ENCODE peak calls at places on chromosome 5, in ten cellular contexts. One of them, this sample, is unnamed.

GRCh38 chr5:179623906-179624741 is 653 bp upstream of the HNRNPH1 start:
- DNase-seq in Right ventricle myocardium superior: no peak
- DNase-seq in kidney: no peak
- DNase-seq in right cardiac atrium: peak; percentile 48
- DNase-seq in C1 segment of cervical spinal cord: peak; percentile 56
- DNase-seq in cardiac fibroblast: peak; percentile 90
- DNase-seq in T-cell: no peak
- DNase-seq in A549: no peak
- DNase-seq in T-helper 2 cell treated with Interferon-gamma antibody and Interleukin-4, amounts not matched to agents 5 μg/mL and 100 μg/mL, for 36 hours: peak; percentile 71
- DNase-seq in Kasumi-1: peak; percentile 58
- DNase-seq in this sample: no peak

GRCh38 chr5:81936750-81937149 is 35.1 kb upstream of the ATG10 start:
- DNase-seq in Kasumi-1: no peak
- DNase-seq in kidney: no peak
- DNase-seq in T-cell: no peak
- DNase-seq in Right ventricle myocardium superior: no peak
- DNase-seq in right cardiac atrium: no peak
- DNase-seq in A549: no peak
- DNase-seq in C1 segment of cervical spinal cord: no peak
- DNase-seq in cardiac fibroblast: no peak
- DNase-seq in T-helper 2 cell treated with Interferon-gamma antibody and Interleukin-4, amounts not matched to agents 5 μg/mL and 100 μg/mL, for 36 hours: no peak
- DNase-seq in this sample: no peak

GRCh38 chr5:112419050-112419595 is at the start of gene EPB41L4A:
- DNase-seq in C1 segment of cervical spinal cord: no peak
- DNase-seq in A549: peak; percentile 37
- DNase-seq in right cardiac atrium: peak; percentile 55
- DNase-seq in cardiac fibroblast: peak; percentile 9
- DNase-seq in Right ventricle myocardium superior: no peak
- DNase-seq in T-cell: no peak
- DNase-seq in Kasumi-1: no peak
- DNase-seq in T-helper 2 cell treated with Interferon-gamma antibody and Interleukin-4, amounts not matched to agents 5 μg/mL and 100 μg/mL, for 36 hours: no peak
- DNase-seq in kidney: peak; percentile 76
- DNase-seq in this sample: no peak

GRCh38 chr5:139241139-139241538 is 43.0 kb upstream of the SIL1 start:
- DNase-seq in A549: no peak
- DNase-seq in Kasumi-1: no peak
- DNase-seq in kidney: no peak
- DNase-seq in C1 segment of cervical spinal cord: no peak
- DNase-seq in right cardiac atrium: no peak
- DNase-seq in cardiac fibroblast: no peak
- DNase-seq in T-cell: no peak
- DNase-seq in Right ventricle myocardium superior: no peak
- DNase-seq in T-helper 2 cell treated with Interferon-gamma antibody and Interleukin-4, amounts not matched to agents 5 μg/mL and 100 μg/mL, for 36 hours: no peak
- DNase-seq in this sample: no peak

GRCh38 chr5:179147991-179148702 is 88.0 kb downstream of the ZNF354C start:
- DNase-seq in kidney: peak; percentile 45
- DNase-seq in Kasumi-1: no peak
- DNase-seq in A549: no peak
- DNase-seq in T-cell: no peak
- DNase-seq in cardiac fibroblast: no peak
- DNase-seq in C1 segment of cervical spinal cord: no peak
- DNase-seq in right cardiac atrium: no peak
- DNase-seq in T-helper 2 cell treated with Interferon-gamma antibody and Interleukin-4, amounts not matched to agents 5 μg/mL and 100 μg/mL, for 36 hours: no peak
- DNase-seq in Right ventricle myocardium superior: peak; percentile 17
- DNase-seq in this sample: no peak

GRCh38 chr5:112342364-112342763 is 76.7 kb downstream of the EPB41L4A start:
- DNase-seq in A549: no peak
- DNase-seq in cardiac fibroblast: no peak
- DNase-seq in Right ventricle myocardium superior: no peak
- DNase-seq in T-helper 2 cell treated with Interferon-gamma antibody and Interleukin-4, amounts not matched to agents 5 μg/mL and 100 μg/mL, for 36 hours: no peak
- DNase-seq in right cardiac atrium: no peak
- DNase-seq in Kasumi-1: no peak
- DNase-seq in kidney: no peak
- DNase-seq in C1 segment of cervical spinal cord: no peak
- DNase-seq in T-cell: no peak
- DNase-seq in this sample: no peak

GRCh38 chr5:135626636-135627035 is 47.8 kb upstream of the CXCL14 start:
- DNase-seq in cardiac fibroblast: no peak
- DNase-seq in kidney: no peak
- DNase-seq in Right ventricle myocardium superior: no peak
- DNase-seq in right cardiac atrium: no peak
- DNase-seq in A549: no peak
- DNase-seq in Kasumi-1: no peak
- DNase-seq in C1 segment of cervical spinal cord: no peak
- DNase-seq in T-helper 2 cell treated with Interferon-gamma antibody and Interleukin-4, amounts not matched to agents 5 μg/mL and 100 μg/mL, for 36 hours: no peak
- DNase-seq in T-cell: no peak
- DNase-seq in this sample: no peak

GRCh38 chr5:135921388-135921787 is 25.7 kb upstream of the IL9 start:
- DNase-seq in kidney: no peak
- DNase-seq in Kasumi-1: no peak
- DNase-seq in cardiac fibroblast: peak; percentile 65
- DNase-seq in Right ventricle myocardium superior: no peak
- DNase-seq in A549: no peak
- DNase-seq in right cardiac atrium: no peak
- DNase-seq in T-cell: no peak
- DNase-seq in T-helper 2 cell treated with Interferon-gamma antibody and Interleukin-4, amounts not matched to agents 5 μg/mL and 100 μg/mL, for 36 hours: no peak
- DNase-seq in C1 segment of cervical spinal cord: no peak
- DNase-seq in this sample: no peak

GRCh38 chr5:6781711-6782110 is 68.5 kb downstream of the TENT4A start:
- DNase-seq in C1 segment of cervical spinal cord: no peak
- DNase-seq in Right ventricle myocardium superior: no peak
- DNase-seq in Kasumi-1: no peak
- DNase-seq in kidney: no peak
- DNase-seq in T-helper 2 cell treated with Interferon-gamma antibody and Interleukin-4, amounts not matched to agents 5 μg/mL and 100 μg/mL, for 36 hours: no peak
- DNase-seq in right cardiac atrium: no peak
- DNase-seq in T-cell: no peak
- DNase-seq in cardiac fibroblast: peak; percentile 20
- DNase-seq in A549: no peak
- DNase-seq in this sample: no peak

GRCh38 chr5:136012041-136012804 is 16.6 kb upstream of the TGFBI start:
- DNase-seq in Right ventricle myocardium superior: no peak
- DNase-seq in right cardiac atrium: no peak
- DNase-seq in kidney: no peak
- DNase-seq in Kasumi-1: peak; percentile 85
- DNase-seq in T-helper 2 cell treated with Interferon-gamma antibody and Interleukin-4, amounts not matched to agents 5 μg/mL and 100 μg/mL, for 36 hours: no peak
- DNase-seq in C1 segment of cervical spinal cord: no peak
- DNase-seq in T-cell: no peak
- DNase-seq in A549: peak; percentile 79
- DNase-seq in cardiac fibroblast: peak; percentile 83
- DNase-seq in this sample: no peak

GRCh38 chr5:72364961-72365360 is 44.8 kb downstream of the PTCD2 start:
- DNase-seq in C1 segment of cervical spinal cord: no peak
- DNase-seq in T-helper 2 cell treated with Interferon-gamma antibody and Interleukin-4, amounts not matched to agents 5 μg/mL and 100 μg/mL, for 36 hours: no peak
- DNase-seq in A549: no peak
- DNase-seq in Kasumi-1: no peak
- DNase-seq in right cardiac atrium: no peak
- DNase-seq in Right ventricle myocardium superior: no peak
- DNase-seq in T-cell: no peak
- DNase-seq in kidney: no peak
- DNase-seq in cardiac fibroblast: no peak
- DNase-seq in this sample: no peak

GRCh38 chr5:179311091-179311470 is 34.2 kb downstream of the ADAMTS2 start:
- DNase-seq in right cardiac atrium: no peak
- DNase-seq in cardiac fibroblast: no peak
- DNase-seq in Kasumi-1: no peak
- DNase-seq in T-helper 2 cell treated with Interferon-gamma antibody and Interleukin-4, amounts not matched to agents 5 μg/mL and 100 μg/mL, for 36 hours: no peak
- DNase-seq in kidney: peak; percentile 46
- DNase-seq in C1 segment of cervical spinal cord: no peak
- DNase-seq in T-cell: no peak
- DNase-seq in Right ventricle myocardium superior: peak; percentile 21
- DNase-seq in A549: no peak
- DNase-seq in this sample: no peak

GRCh38 chr5:32058101-32058500 is 116.0 kb downstream of the GOLPH3 start:
- DNase-seq in Right ventricle myocardium superior: no peak
- DNase-seq in kidney: no peak
- DNase-seq in cardiac fibroblast: peak; percentile 32
- DNase-seq in right cardiac atrium: no peak
- DNase-seq in T-cell: no peak
- DNase-seq in A549: no peak
- DNase-seq in Kasumi-1: no peak
- DNase-seq in T-helper 2 cell treated with Interferon-gamma antibody and Interleukin-4, amounts not matched to agents 5 μg/mL and 100 μg/mL, for 36 hours: no peak
- DNase-seq in C1 segment of cervical spinal cord: no peak
- DNase-seq in this sample: no peak

GRCh38 chr5:151230048-151230680 is 6.3 kb upstream of the CCDC69 start:
- DNase-seq in T-cell: no peak
- DNase-seq in kidney: no peak
- DNase-seq in cardiac fibroblast: no peak
- DNase-seq in T-helper 2 cell treated with Interferon-gamma antibody and Interleukin-4, amounts not matched to agents 5 μg/mL and 100 μg/mL, for 36 hours: no peak
- DNase-seq in A549: no peak
- DNase-seq in Right ventricle myocardium superior: no peak
- DNase-seq in Kasumi-1: no peak
- DNase-seq in C1 segment of cervical spinal cord: no peak
- DNase-seq in right cardiac atrium: no peak
- DNase-seq in this sample: no peak

GRCh38 chr5:72243706-72244105 is 76.3 kb downstream of the MRPS27 start:
- DNase-seq in Kasumi-1: no peak
- DNase-seq in T-cell: no peak
- DNase-seq in Right ventricle myocardium superior: no peak
- DNase-seq in C1 segment of cervical spinal cord: no peak
- DNase-seq in cardiac fibroblast: no peak
- DNase-seq in kidney: no peak
- DNase-seq in right cardiac atrium: no peak
- DNase-seq in T-helper 2 cell treated with Interferon-gamma antibody and Interleukin-4, amounts not matched to agents 5 μg/mL and 100 μg/mL, for 36 hours: no peak
- DNase-seq in A549: no peak
- DNase-seq in this sample: no peak

GRCh38 chr5:12679731-12680130 is 775.5 kb upstream of the CTNND2 start:
- DNase-seq in T-helper 2 cell treated with Interferon-gamma antibody and Interleukin-4, amounts not matched to agents 5 μg/mL and 100 μg/mL, for 36 hours: no peak
- DNase-seq in kidney: no peak
- DNase-seq in C1 segment of cervical spinal cord: no peak
- DNase-seq in Kasumi-1: no peak
- DNase-seq in right cardiac atrium: no peak
- DNase-seq in cardiac fibroblast: no peak
- DNase-seq in A549: no peak
- DNase-seq in T-cell: no peak
- DNase-seq in Right ventricle myocardium superior: no peak
- DNase-seq in this sample: no peak

GRCh38 chr5:174284873-174285272 is 239.4 kb downstream of the NSG2 start:
- DNase-seq in A549: no peak
- DNase-seq in right cardiac atrium: no peak
- DNase-seq in T-cell: no peak
- DNase-seq in T-helper 2 cell treated with Interferon-gamma antibody and Interleukin-4, amounts not matched to agents 5 μg/mL and 100 μg/mL, for 36 hours: no peak
- DNase-seq in kidney: no peak
- DNase-seq in C1 segment of cervical spinal cord: no peak
- DNase-seq in Kasumi-1: no peak
- DNase-seq in Right ventricle myocardium superior: no peak
- DNase-seq in cardiac fibroblast: no peak
- DNase-seq in this sample: no peak